ENCODE peak calls at places on chromosome 12, in seven cellular contexts. A is esophagus muscularis mucosa, L is psoas muscle, R is nephron progenitor cell, K is retinal pigment epithelial cell, B is GM20000, D is MCF 10A. V is an unnamed sample.
A peak's percentile ranks its signal among the peaks of the same experiment; 100 is the strongest.

GRCh38 chr12:79560165-79560889 is 130.4 kb downstream of the PAWR start:
- DNase-seq in A (no peak), L (no peak), R (no peak), K (no peak), B (no peak), D (no peak), V (no peak)

GRCh38 chr12:94305293-94305957 is 154.2 kb downstream of the CEP83 start:
- DNase-seq in A (no peak), L (no peak), R (no peak), K (no peak), B (no peak), D (no peak), V (no peak)

GRCh38 chr12:51897181-51897580 is 9.3 kb downstream of the ANKRD33 start:
- DNase-seq in A (no peak), L (no peak), R (no peak), K (no peak), B (no peak), D (no peak), V (no peak)

GRCh38 chr12:58064681-58065080 is 123.3 kb downstream of the ATP23 start:
- DNase-seq in A (no peak), L (no peak), R (no peak), K (peak; percentile 84), B (no peak), D (no peak), V (no peak)

GRCh38 chr12:121894633-121895032 is 6.0 kb downstream of the PSMD9 start:
- DNase-seq in A (no peak), L (no peak), R (peak; percentile 33), K (peak; percentile 57), B (no peak), D (no peak), V (no peak)

GRCh38 chr12:49336645-49337584 is at the start of gene C1QL4:
- DNase-seq in A (peak; percentile 93), L (peak; percentile 91), R (peak; percentile 99), K (no peak), B (peak; percentile 95), D (peak; percentile 70), V (peak; percentile 96)

GRCh38 chr12:8493084-8493483 is 20.2 kb upstream of the CLEC4D start:
- DNase-seq in A (no peak), L (no peak), R (no peak), K (no peak), B (peak; percentile 72), D (no peak), V (no peak)

GRCh38 chr12:61538951-61539350 is 721.3 kb upstream of the USP15 start:
- DNase-seq in A (no peak), L (no peak), R (no peak), K (no peak), B (no peak), D (peak; percentile 17), V (no peak)

GRCh38 chr12:10012630-10013330 is 2.4 kb downstream of the CLEC12B start:
- DNase-seq in A (no peak), L (no peak), R (no peak), K (no peak), B (no peak), D (no peak), V (no peak)

GRCh38 chr12:77946541-77947021 is 115.9 kb downstream of the NAV3 start:
- DNase-seq in A (no peak), L (no peak), R (no peak), K (no peak), B (no peak), D (no peak), V (no peak)

GRCh38 chr12:121132601-121133481 is at the start of gene P2RX7:
- DNase-seq in A (peak; percentile 93), L (peak; percentile 80), R (peak; percentile 34), K (no peak), B (peak; percentile 41), D (peak; percentile 89), V (no peak)

GRCh38 chr12:44616385-44616784 is 259.7 kb downstream of the NELL2 start:
- DNase-seq in A (no peak), L (no peak), R (no peak), K (no peak), B (no peak), D (peak; percentile 2), V (no peak)

GRCh38 chr12:106999444-106999843 is 12.5 kb upstream of the MTERF2 start:
- DNase-seq in A (no peak), L (peak; percentile 61), R (no peak), K (no peak), B (no peak), D (no peak), V (no peak)

GRCh38 chr12:34363050-34363673 is 340.9 kb downstream of the ALG10 start:
- DNase-seq in A (no peak), L (no peak), R (no peak), K (no peak), B (no peak), D (no peak), V (no peak)

GRCh38 chr12:80590085-80590484 is 117.3 kb upstream of the MYF6 start:
- DNase-seq in A (no peak), L (no peak), R (no peak), K (no peak), B (no peak), D (no peak), V (no peak)

GRCh38 chr12:13049816-13050215 is 5.6 kb downstream of the FAM234B start:
- DNase-seq in A (no peak), L (no peak), R (no peak), K (no peak), B (no peak), D (no peak), V (no peak)

GRCh38 chr12:124358572-124358971 is 63.7 kb downstream of the RFLNA start:
- DNase-seq in A (no peak), L (no peak), R (no peak), K (no peak), B (no peak), D (no peak), V (no peak)

GRCh38 chr12:1777798-1778197 is 42.6 kb upstream of the LRTM2 start:
- DNase-seq in A (no peak), L (no peak), R (no peak), K (no peak), B (no peak), D (peak; percentile 49), V (no peak)

GRCh38 chr12:63922446-63922845 is 77.9 kb downstream of the SRGAP1 start:
- DNase-seq in A (no peak), L (no peak), R (no peak), K (no peak), B (no peak), D (peak; percentile 50), V (no peak)

GRCh38 chr12:67475725-67476124 is 172.8 kb upstream of the DYRK2 start:
- DNase-seq in A (no peak), L (no peak), R (no peak), K (no peak), B (no peak), D (no peak), V (no peak)

GRCh38 chr12:128844031-128844635 is 9.1 kb upstream of the GLT1D1 start:
- DNase-seq in A (no peak), L (no peak), R (no peak), K (no peak), B (no peak), D (no peak), V (no peak)

GRCh38 chr12:104669851-104670337 is 213.1 kb downstream of the CHST11 start:
- DNase-seq in A (no peak), L (peak; percentile 68), R (no peak), K (no peak), B (peak; percentile 55), D (peak; percentile 37), V (no peak)

GRCh38 chr12:1836854-1837411 is 16.6 kb downstream of the LRTM2 start:
- DNase-seq in A (no peak), L (no peak), R (peak; percentile 63), K (no peak), B (no peak), D (no peak), V (no peak)

GRCh38 chr12:132776816-132777568 is 15.4 kb upstream of the ANKLE2 start:
- DNase-seq in A (no peak), L (peak; percentile 85), R (no peak), K (no peak), B (no peak), D (no peak), V (no peak)

GRCh38 chr12:90510948-90511347 is 444.0 kb downstream of the CCER1 start:
- DNase-seq in A (no peak), L (no peak), R (no peak), K (peak; percentile 14), B (no peak), D (peak; percentile 4), V (no peak)

GRCh38 chr12:107429006-107429698 is 256.4 kb upstream of the PWP1 start:
- DNase-seq in A (no peak), L (no peak), R (no peak), K (no peak), B (no peak), D (peak; percentile 71), V (no peak)

GRCh38 chr12:44875954-44876553 is at the start of gene NELL2:
- DNase-seq in A (no peak), L (peak; percentile 45), R (peak; percentile 74), K (no peak), B (peak; percentile 71), D (peak; percentile 8), V (no peak)

GRCh38 chr12:119644930-119645329 is 23.0 kb upstream of the PRKAB1 start:
- DNase-seq in A (no peak), L (no peak), R (no peak), K (no peak), B (no peak), D (no peak), V (no peak)

GRCh38 chr12:119645535-119646059 is 22.3 kb upstream of the PRKAB1 start:
- DNase-seq in A (peak; percentile 74), L (peak; percentile 59), R (no peak), K (no peak), B (no peak), D (no peak), V (no peak)

DNA sequence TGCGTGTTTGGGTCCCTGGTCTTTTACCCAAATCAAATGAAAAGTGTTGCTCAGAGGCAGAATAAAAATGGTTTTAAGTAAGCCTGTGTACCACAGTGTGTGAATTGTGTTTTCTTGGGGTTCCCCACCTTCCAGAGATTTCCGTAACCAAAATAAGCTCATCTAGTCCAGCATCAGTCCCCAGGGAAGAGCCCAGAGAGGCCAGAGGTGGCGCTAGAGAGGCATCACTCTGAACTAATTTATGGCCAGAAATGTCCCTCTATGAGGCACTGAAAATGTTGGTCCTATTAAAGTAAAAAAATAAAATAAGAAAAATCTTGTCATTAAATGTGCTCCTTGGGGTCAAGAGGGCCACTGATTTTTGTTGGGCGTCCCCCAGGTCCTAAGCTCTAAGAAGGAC is 24.9 kb upstream of the PRKAB1 start:
- DNase-seq in A (no peak), L (no peak), R (peak; percentile 5), K (no peak), B (no peak), D (no peak), V (no peak)
- TF ChIP-seq CTCF in A (no peak), L (peak; percentile 21), R (peak; percentile 22), K (peak; percentile 65), B (no peak), D (peak; percentile 19), V (peak; percentile 13)

GRCh38 chr12:29153231-29153630 is 4.2 kb downstream of the FAR2 start:
- DNase-seq in A (no peak), L (no peak), R (no peak), K (no peak), B (no peak), D (no peak), V (no peak)
- TF ChIP-seq CTCF in A (no peak), L (no peak), R (no peak), K (no peak), B (no peak), D (no peak), V (no peak)

GRCh38 chr12:56590237-56590830 is 39.8 kb downstream of the BAZ2A start:
- DNase-seq in A (no peak), L (no peak), R (no peak), K (no peak), B (peak; percentile 49), D (peak; percentile 59), V (no peak)
- TF ChIP-seq CTCF in A (peak; percentile 28), L (no peak), R (peak; percentile 44), K (peak; percentile 42), B (peak; percentile 24), D (peak; percentile 33), V (peak; percentile 47)

GRCh38 chr12:4107436-4107878 is 166.1 kb upstream of the CCND2 start:
- DNase-seq in A (no peak), L (no peak), R (no peak), K (no peak), B (peak; percentile 79), D (peak; percentile 75), V (peak; percentile 53)
- TF ChIP-seq CTCF in A (peak; percentile 70), L (peak; percentile 41), R (peak; percentile 41), K (peak; percentile 54), B (peak; percentile 78), D (peak; percentile 55), V (peak; percentile 48)